ENCODE peak calls at places on chromosomes 3 and 15, in nine cellular contexts. One of them, this sample, is unnamed.

GRCh38 chr3:61956236-61956635 is 394.9 kb downstream of the PTPRG start:
- DNase-seq in foreskin fibroblast: peak; percentile 69
- DNase-seq in MM.1S: no peak
- DNase-seq in fibroblast of villous mesenchyme: peak; percentile 39
- DNase-seq in sigmoid colon: no peak
- DNase-seq in transverse colon: no peak
- DNase-seq in fibroblast of lung: peak; percentile 75
- DNase-seq in suprapubic skin: no peak
- DNase-seq in mucosa of descending colon: no peak
- DNase-seq in this sample: no peak

GRCh38 chr3:41265823-41266273 is 66.5 kb downstream of the CTNNB1 start:
- DNase-seq in foreskin fibroblast: peak; percentile 73
- DNase-seq in MM.1S: no peak
- DNase-seq in fibroblast of villous mesenchyme: peak; percentile 44
- DNase-seq in sigmoid colon: no peak
- DNase-seq in transverse colon: no peak
- DNase-seq in fibroblast of lung: peak; percentile 95
- DNase-seq in suprapubic skin: no peak
- DNase-seq in mucosa of descending colon: no peak
- DNase-seq in this sample: no peak

GRCh38 chr3:102926618-102927017 is 491.8 kb downstream of the ZPLD1 start:
- DNase-seq in foreskin fibroblast: no peak
- DNase-seq in MM.1S: no peak
- DNase-seq in fibroblast of villous mesenchyme: no peak
- DNase-seq in sigmoid colon: no peak
- DNase-seq in transverse colon: no peak
- DNase-seq in fibroblast of lung: no peak
- DNase-seq in suprapubic skin: no peak
- DNase-seq in mucosa of descending colon: no peak
- DNase-seq in this sample: no peak

GRCh38 chr3:49523756-49524747 is 30.2 kb upstream of the BSN start:
- DNase-seq in foreskin fibroblast: no peak
- DNase-seq in MM.1S: no peak
- DNase-seq in fibroblast of villous mesenchyme: no peak
- DNase-seq in sigmoid colon: no peak
- DNase-seq in transverse colon: no peak
- DNase-seq in fibroblast of lung: no peak
- DNase-seq in suprapubic skin: no peak
- DNase-seq in mucosa of descending colon: no peak
- DNase-seq in this sample: no peak

GRCh38 chr3:108455212-108455705 is 55.1 kb downstream of the MYH15 start:
- DNase-seq in foreskin fibroblast: no peak
- DNase-seq in MM.1S: no peak
- DNase-seq in fibroblast of villous mesenchyme: no peak
- DNase-seq in sigmoid colon: no peak
- DNase-seq in transverse colon: no peak
- DNase-seq in fibroblast of lung: peak; percentile 31
- DNase-seq in suprapubic skin: no peak
- DNase-seq in mucosa of descending colon: no peak
- DNase-seq in this sample: no peak

GRCh38 chr3:129618901-129619671 is 12.6 kb upstream of the PLXND1 start:
- DNase-seq in foreskin fibroblast: no peak
- DNase-seq in MM.1S: no peak
- DNase-seq in fibroblast of villous mesenchyme: no peak
- DNase-seq in sigmoid colon: no peak
- DNase-seq in transverse colon: no peak
- DNase-seq in fibroblast of lung: no peak
- DNase-seq in suprapubic skin: peak; percentile 63
- DNase-seq in mucosa of descending colon: peak; percentile 43
- DNase-seq in this sample: no peak

GRCh38 chr15:40995656-40996055 is 42.4 kb downstream of the CHAC1 start:
- DNase-seq in foreskin fibroblast: no peak
- DNase-seq in MM.1S: no peak
- DNase-seq in fibroblast of villous mesenchyme: no peak
- DNase-seq in sigmoid colon: no peak
- DNase-seq in transverse colon: no peak
- DNase-seq in fibroblast of lung: no peak
- DNase-seq in suprapubic skin: no peak
- DNase-seq in mucosa of descending colon: no peak
- DNase-seq in this sample: no peak

GRCh38 chr3:49700453-49701128 is 11.2 kb downstream of the RNF123 start:
- DNase-seq in foreskin fibroblast: no peak
- DNase-seq in MM.1S: no peak
- DNase-seq in fibroblast of villous mesenchyme: no peak
- DNase-seq in sigmoid colon: no peak
- DNase-seq in transverse colon: no peak
- DNase-seq in fibroblast of lung: no peak
- DNase-seq in suprapubic skin: no peak
- DNase-seq in mucosa of descending colon: no peak
- DNase-seq in this sample: no peak

GRCh38 chr15:85125056-85125661 is 143.5 kb downstream of the PDE8A start:
- DNase-seq in foreskin fibroblast: peak; percentile 29
- DNase-seq in MM.1S: no peak
- DNase-seq in fibroblast of villous mesenchyme: peak; percentile 33
- DNase-seq in sigmoid colon: no peak
- DNase-seq in transverse colon: no peak
- DNase-seq in fibroblast of lung: peak; percentile 51
- DNase-seq in suprapubic skin: no peak
- DNase-seq in mucosa of descending colon: no peak
- DNase-seq in this sample: no peak

GRCh38 chr15:70526221-70526973 is 237.0 kb downstream of the UACA start:
- DNase-seq in foreskin fibroblast: peak; percentile 70
- DNase-seq in MM.1S: no peak
- DNase-seq in fibroblast of villous mesenchyme: peak; percentile 85
- DNase-seq in sigmoid colon: no peak
- DNase-seq in transverse colon: peak; percentile 33
- DNase-seq in fibroblast of lung: peak; percentile 69
- DNase-seq in suprapubic skin: no peak
- DNase-seq in mucosa of descending colon: peak; percentile 65
- DNase-seq in this sample: peak; percentile 66

GRCh38 chr3:120145498-120146285 is 51.4 kb upstream of the GSK3B start:
- DNase-seq in foreskin fibroblast: peak; percentile 64
- DNase-seq in MM.1S: peak; percentile 20
- DNase-seq in fibroblast of villous mesenchyme: peak; percentile 89
- DNase-seq in sigmoid colon: no peak
- DNase-seq in transverse colon: no peak
- DNase-seq in fibroblast of lung: peak; percentile 54
- DNase-seq in suprapubic skin: no peak
- DNase-seq in mucosa of descending colon: no peak
- DNase-seq in this sample: no peak

DNA sequence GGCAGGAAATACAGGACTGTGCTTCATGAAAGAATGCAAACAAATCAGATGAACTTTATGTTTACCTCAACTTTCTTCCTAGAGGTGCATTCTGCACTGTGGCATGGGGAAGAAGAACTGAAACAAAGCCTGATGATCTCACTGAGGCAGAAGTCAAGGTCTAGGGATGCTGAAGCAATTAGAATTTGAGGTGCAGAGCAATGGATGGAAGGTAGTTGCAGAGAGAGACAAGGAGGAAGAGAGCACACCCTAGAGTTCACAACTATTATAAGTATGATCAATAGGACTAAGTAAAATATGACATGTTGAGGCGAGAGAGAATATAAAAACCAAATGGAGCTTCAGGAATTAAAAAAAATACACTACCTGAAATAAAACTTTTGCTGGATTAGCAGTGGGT is 420.1 kb downstream of the EDEM1 start:
- DNase-seq in foreskin fibroblast: no peak
- DNase-seq in MM.1S: no peak
- DNase-seq in fibroblast of villous mesenchyme: no peak
- DNase-seq in sigmoid colon: no peak
- DNase-seq in transverse colon: no peak
- DNase-seq in fibroblast of lung: no peak
- DNase-seq in suprapubic skin: no peak
- DNase-seq in mucosa of descending colon: no peak
- DNase-seq in this sample: no peak
- TF ChIP-seq CTCF in foreskin fibroblast: no peak
- TF ChIP-seq CTCF in MM.1S: no peak
- TF ChIP-seq CTCF in fibroblast of villous mesenchyme: no peak
- TF ChIP-seq CTCF in sigmoid colon: no peak
- TF ChIP-seq CTCF in transverse colon: no peak
- TF ChIP-seq CTCF in fibroblast of lung: no peak
- TF ChIP-seq CTCF in suprapubic skin: no peak
- TF ChIP-seq CTCF in mucosa of descending colon: no peak
- TF ChIP-seq CTCF in this sample: no peak

DNA sequence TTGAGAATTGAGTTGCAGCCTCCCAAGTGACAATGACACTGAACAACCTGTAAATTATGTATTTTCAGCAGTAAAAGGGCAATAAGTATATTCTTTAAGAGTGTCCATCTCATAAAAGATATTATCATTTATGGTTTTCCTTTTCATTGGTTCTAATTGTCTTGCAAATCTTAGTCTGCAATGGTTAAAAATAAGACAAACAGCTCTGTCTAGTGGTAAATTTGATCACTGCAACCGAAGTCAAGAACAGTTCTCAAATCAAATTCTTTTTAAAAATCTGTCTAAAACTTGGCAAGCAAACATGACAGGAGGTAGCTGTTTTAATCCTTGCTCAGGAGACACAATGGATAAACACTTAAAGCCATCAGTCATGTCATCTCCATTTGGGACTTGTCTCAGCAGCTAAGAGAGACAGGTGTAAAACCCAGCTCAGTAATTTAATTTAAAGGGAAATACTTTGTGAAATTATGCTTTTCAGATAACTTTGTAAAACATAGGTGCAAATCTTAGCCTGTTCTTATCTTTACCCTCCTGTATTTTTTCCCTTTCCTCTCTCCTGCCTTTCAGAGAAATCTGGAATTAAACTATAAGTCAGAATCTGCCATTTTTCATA is 150.3 kb upstream of the ARHGEF26 start:
- DNase-seq in foreskin fibroblast: peak; percentile 4
- DNase-seq in MM.1S: peak; percentile 46
- DNase-seq in fibroblast of villous mesenchyme: peak; percentile 19
- DNase-seq in sigmoid colon: no peak
- DNase-seq in transverse colon: no peak
- DNase-seq in fibroblast of lung: peak; percentile 18
- DNase-seq in suprapubic skin: no peak
- DNase-seq in mucosa of descending colon: no peak
- DNase-seq in this sample: no peak
- TF ChIP-seq CTCF in foreskin fibroblast: peak; percentile 43
- TF ChIP-seq CTCF in MM.1S: peak; percentile 74
- TF ChIP-seq CTCF in fibroblast of villous mesenchyme: peak; percentile 49
- TF ChIP-seq CTCF in sigmoid colon: no peak
- TF ChIP-seq CTCF in transverse colon: peak; percentile 16
- TF ChIP-seq CTCF in fibroblast of lung: peak; percentile 44
- TF ChIP-seq CTCF in suprapubic skin: peak; percentile 31
- TF ChIP-seq CTCF in mucosa of descending colon: no peak
- TF ChIP-seq CTCF in this sample: peak; percentile 68

GRCh38 chr3:7630351-7630911 is 769.5 kb downstream of the GRM7 start:
- DNase-seq in foreskin fibroblast: no peak
- DNase-seq in MM.1S: no peak
- DNase-seq in fibroblast of villous mesenchyme: no peak
- DNase-seq in sigmoid colon: no peak
- DNase-seq in transverse colon: no peak
- DNase-seq in fibroblast of lung: peak; percentile 90
- DNase-seq in suprapubic skin: no peak
- DNase-seq in mucosa of descending colon: no peak
- DNase-seq in this sample: no peak

GRCh38 chr3:7632305-7632704 is 771.4 kb downstream of the GRM7 start:
- DNase-seq in foreskin fibroblast: no peak
- DNase-seq in MM.1S: no peak
- DNase-seq in fibroblast of villous mesenchyme: no peak
- DNase-seq in sigmoid colon: no peak
- DNase-seq in transverse colon: no peak
- DNase-seq in fibroblast of lung: no peak
- DNase-seq in suprapubic skin: no peak
- DNase-seq in mucosa of descending colon: no peak
- DNase-seq in this sample: no peak

DNA sequence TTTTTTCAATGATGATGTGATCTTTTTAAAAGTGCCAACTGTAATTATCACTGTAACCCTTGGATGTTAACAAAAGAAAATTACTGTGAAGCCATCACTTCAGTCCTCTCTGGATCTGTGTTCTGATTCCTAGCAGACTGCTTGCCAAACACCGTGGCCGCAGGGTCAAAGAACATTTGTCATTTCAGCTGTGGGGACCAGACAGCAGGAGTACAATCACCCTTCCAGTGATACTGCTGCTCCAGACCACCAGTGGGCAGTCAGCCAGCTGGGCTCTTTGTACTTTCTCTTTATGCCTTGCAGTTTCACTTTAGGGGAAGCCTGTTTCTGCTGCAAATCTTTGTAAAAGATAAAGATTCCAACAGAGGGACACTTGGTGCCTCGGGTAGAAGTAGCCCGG is 770.0 kb downstream of the GRM7 start:
- DNase-seq in foreskin fibroblast: no peak
- DNase-seq in MM.1S: peak; percentile 9
- DNase-seq in fibroblast of villous mesenchyme: peak; percentile 17
- DNase-seq in sigmoid colon: peak; percentile 67
- DNase-seq in transverse colon: peak; percentile 7
- DNase-seq in fibroblast of lung: peak; percentile 89
- DNase-seq in suprapubic skin: no peak
- DNase-seq in mucosa of descending colon: no peak
- DNase-seq in this sample: no peak
- TF ChIP-seq CTCF in foreskin fibroblast: no peak
- TF ChIP-seq CTCF in MM.1S: no peak
- TF ChIP-seq CTCF in fibroblast of villous mesenchyme: no peak
- TF ChIP-seq CTCF in sigmoid colon: no peak
- TF ChIP-seq CTCF in transverse colon: no peak
- TF ChIP-seq CTCF in fibroblast of lung: no peak
- TF ChIP-seq CTCF in suprapubic skin: no peak
- TF ChIP-seq CTCF in mucosa of descending colon: no peak
- TF ChIP-seq CTCF in this sample: peak; percentile 48

GRCh38 chr15:67840747-67841634 is 1.1 kb upstream of the RNU6-1 start:
- DNase-seq in foreskin fibroblast: no peak
- DNase-seq in MM.1S: no peak
- DNase-seq in fibroblast of villous mesenchyme: peak; percentile 47
- DNase-seq in sigmoid colon: peak; percentile 75
- DNase-seq in transverse colon: peak; percentile 34
- DNase-seq in fibroblast of lung: peak; percentile 58
- DNase-seq in suprapubic skin: no peak
- DNase-seq in mucosa of descending colon: no peak
- DNase-seq in this sample: no peak
- TF ChIP-seq CTCF in foreskin fibroblast: no peak
- TF ChIP-seq CTCF in MM.1S: no peak
- TF ChIP-seq CTCF in fibroblast of villous mesenchyme: no peak
- TF ChIP-seq CTCF in sigmoid colon: no peak
- TF ChIP-seq CTCF in transverse colon: no peak
- TF ChIP-seq CTCF in fibroblast of lung: no peak
- TF ChIP-seq CTCF in suprapubic skin: no peak
- TF ChIP-seq CTCF in mucosa of descending colon: no peak
- TF ChIP-seq CTCF in this sample: no peak